ENCODE peak calls at places on chromosomes 13 and 19, in eight cellular contexts. S, O, Q, C, Y, F, P and K are unnamed samples.

GRCh38 chr19:49432141-49433073 is 7.2 kb downstream of the GFY start:
- DNase-seq in P (no peak), C (no peak), Y (no peak), Q (no peak), O (no peak), F (no peak), S (no peak), K (no peak)

GRCh38 chr19:37935341-37935740 is 28.3 kb downstream of the SIPA1L3 start:
- DNase-seq in F (no peak), O (no peak), P (no peak), Y (no peak), Q (no peak), C (no peak), S (no peak), K (no peak)

GRCh38 chr19:5123646-5124045 is 154.7 kb downstream of the KDM4B start:
- DNase-seq in S (no peak), F (no peak), O (no peak), C (no peak), Y (no peak), P (no peak), Q (no peak), K (no peak)

GRCh38 chr13:78326608-78327007 is 276.7 kb downstream of the POU4F1 start:
- DNase-seq in F (no peak), S (no peak), C (no peak), Q (no peak), P (no peak), Y (no peak), O (no peak), K (no peak)

GRCh38 chr13:61183670-61184069 is 232.0 kb downstream of the PCDH20 start:
- DNase-seq in S (no peak), Q (no peak), Y (no peak), P (no peak), F (no peak), O (no peak), C (no peak), K (no peak)

GRCh38 chr13:37476874-37477273 is 121.7 kb downstream of the POSTN start:
- DNase-seq in Y (no peak), P (no peak), S (no peak), Q (no peak), C (no peak), O (no peak), F (peak; percentile 90), K (no peak)

GRCh38 chr19:13447978-13448377 is 58.3 kb downstream of the CACNA1A start:
- DNase-seq in C (no peak), S (no peak), Y (no peak), O (no peak), P (no peak), F (no peak), Q (no peak), K (no peak)

GRCh38 chr19:44642375-44642774 is 1.3 kb upstream of the PVR start:
- DNase-seq in C (no peak), S (no peak), F (no peak), Y (no peak), P (no peak), Q (no peak), O (no peak), K (no peak)

GRCh38 chr13:75359266-75359665 is 122.7 kb downstream of the TBC1D4 start:
- DNase-seq in S (peak; percentile 66), C (no peak), Q (no peak), F (peak; percentile 93), O (peak; percentile 92), P (no peak), Y (no peak), K (no peak)

GRCh38 chr13:66503890-66504289 is 726.2 kb downstream of the PCDH9 start:
- DNase-seq in P (no peak), O (no peak), Q (no peak), Y (no peak), C (no peak), F (no peak), S (no peak), K (no peak)

GRCh38 chr13:32285633-32285965 is 29.6 kb downstream of the ZAR1L start:
- DNase-seq in Q (no peak), Y (no peak), C (no peak), S (no peak), O (no peak), F (no peak), P (no peak), K (no peak)

GRCh38 chr13:97339989-97340361 is 94.0 kb upstream of the RAP2A start:
- DNase-seq in S (no peak), C (no peak), O (no peak), F (no peak), P (no peak), Q (no peak), Y (no peak), K (no peak)

GRCh38 chr19:46412034-46412982 is 1.1 kb downstream of the CCDC8 start:
- DNase-seq in Q (no peak), Y (no peak), O (no peak), P (no peak), F (no peak), C (no peak), S (no peak), K (no peak)

GRCh38 chr19:38686530-38686888 is 39.1 kb downstream of the ACTN4 start:
- DNase-seq in F (no peak), Q (no peak), O (no peak), S (no peak), C (no peak), P (peak; percentile 43), Y (no peak), K (no peak)

GRCh38 chr19:19275166-19275565 is 2.1 kb upstream of the TM6SF2 start:
- DNase-seq in O (no peak), F (no peak), Y (no peak), C (no peak), S (no peak), P (no peak), Q (no peak), K (no peak)

GRCh38 chr13:65932587-65933239 is 1297.4 kb downstream of the PCDH9 start:
- DNase-seq in O (no peak), S (no peak), Q (no peak), P (no peak), F (peak; percentile 83), C (no peak), Y (no peak), K (no peak)

GRCh38 chr19:46299004-46299509 is 2.2 kb downstream of the HIF3A start:
- DNase-seq in S (peak; percentile 48), C (no peak), Q (peak; percentile 98), F (peak; percentile 84), Y (peak; percentile 92), P (no peak), O (peak; percentile 59), K (peak; percentile 99)

GRCh38 chr19:13190781-13191540 is 40.8 kb downstream of the IER2 start:
- DNase-seq in C (no peak), Y (no peak), O (no peak), P (no peak), S (no peak), F (no peak), Q (no peak), K (no peak)

GRCh38 chr13:100280681-100281080 is 191.8 kb downstream of the PCCA start:
- DNase-seq in Q (no peak), O (no peak), P (no peak), F (peak; percentile 18), Y (no peak), C (no peak), S (no peak), K (no peak)

GRCh38 chr19:31054430-31054829 is 294.8 kb downstream of the TSHZ3 start:
- DNase-seq in C (no peak), S (peak; percentile 56), Y (no peak), P (no peak), F (peak; percentile 78), O (peak; percentile 25), Q (peak; percentile 40), K (no peak)

GRCh38 chr19:3580156-3580955 is 4.9 kb upstream of the GIPC3 start:
- DNase-seq in Q (no peak), F (peak; percentile 98), O (peak; percentile 69), Y (no peak), P (no peak), C (no peak), S (peak; percentile 81), K (no peak)

GRCh38 chr13:34967851-34968562 is 25.9 kb downstream of the NBEA start:
- DNase-seq in P (no peak), O (peak; percentile 45), S (no peak), C (no peak), Q (no peak), Y (no peak), F (no peak), K (no peak)

GRCh38 chr13:112172641-112173171 is 105.8 kb downstream of the SOX1 start:
- DNase-seq in S (no peak), F (no peak), O (no peak), C (no peak), P (no peak), Q (no peak), Y (no peak), K (no peak)

GRCh38 chr19:12872941-12873890 is 8.0 kb downstream of the DNASE2 start:
- DNase-seq in O (peak; percentile 47), P (no peak), F (peak; percentile 77), C (no peak), Q (peak; percentile 34), S (no peak), Y (no peak), K (no peak)

GRCh38 chr19:4910594-4911273 is 1.4 kb downstream of the UHRF1 start:
- DNase-seq in Q (no peak), O (no peak), C (no peak), P (peak; percentile 56), S (no peak), F (peak; percentile 85), Y (no peak), K (no peak)

GRCh38 chr19:15529774-15530372 is 21.5 kb downstream of the CYP4F22 start:
- DNase-seq in Y (no peak), C (no peak), O (no peak), Q (no peak), F (peak; percentile 43), P (no peak), S (no peak), K (no peak)

GRCh38 chr19:1489463-1489971 is 633 bp downstream of the PCSK4 start:
- DNase-seq in Y (no peak), C (no peak), Q (peak; percentile 48), O (no peak), P (no peak), F (no peak), S (no peak), K (no peak)

GRCh38 chr13:52845766-52846566 is 2.5 kb downstream of the PCDH8 start:
- DNase-seq in Q (peak; percentile 41), O (no peak), P (peak; percentile 35), F (no peak), C (no peak), Y (no peak), S (no peak), K (no peak)

GRCh38 chr19:4815426-4816387 is 15.8 kb downstream of the TICAM1 start:
- DNase-seq in F (peak; percentile 94), Y (peak; percentile 64), Q (peak; percentile 86), S (peak; percentile 74), P (no peak), O (peak; percentile 65), C (peak; percentile 53), K (peak; percentile 74)

GRCh38 chr19:44808463-44809371 is at the start of gene BCAM:
- DNase-seq in Y (peak; percentile 9), S (no peak), O (no peak), P (no peak), C (no peak), F (peak; percentile 79), Q (peak; percentile 93), K (peak; percentile 57)

GRCh38 chr19:1854542-1855039 is 6.3 kb upstream of the REXO1 start:
- DNase-seq in P (no peak), F (no peak), C (no peak), S (no peak), O (no peak), Q (peak; percentile 80), Y (no peak), K (no peak)

GRCh38 chr19:34851277-34851804 is 75.4 kb upstream of the ZNF30 start:
- DNase-seq in Y (no peak), O (no peak), P (no peak), Q (no peak), F (no peak), S (no peak), C (no peak), K (no peak)

GRCh38 chr19:57242821-57243220 is 2.4 kb downstream of the ZNF805 start:
- DNase-seq in F (no peak), O (no peak), S (no peak), Y (no peak), Q (no peak), C (no peak), P (no peak), K (no peak)